ENCODE peak calls at places on chromosomes 3 and 15, in nine cellular contexts. X is IMR-90, K is SK-N-MC, T is HS-27A, Z is astrocyte of the cerebellum, F is iris pigment epithelial cell, B is HEK293T, L is T47D, P is cortex of kidney. V is an unnamed sample.

GRCh38 chr3:123353227-123353851 is 95.6 kb downstream of the ADCY5 start:
- DNase-seq in X (no peak), K (no peak), T (no peak), Z (no peak), F (no peak), B (no peak), L (no peak), P (no peak), V (no peak)

GRCh38 chr3:192930585-192930984 is 12.9 kb upstream of the MB21D2 start:
- DNase-seq in X (no peak), K (no peak), T (no peak), Z (no peak), F (no peak), B (no peak), L (no peak), P (no peak), V (no peak)

GRCh38 chr3:181723568-181724431 is 12.1 kb downstream of the SOX2 start:
- DNase-seq in X (no peak), K (no peak), T (no peak), Z (no peak), F (no peak), B (no peak), L (no peak), P (no peak), V (no peak)

GRCh38 chr3:156620901-156621300 is 53.5 kb upstream of the TIPARP start:
- DNase-seq in X (no peak), K (no peak), T (no peak), Z (no peak), F (no peak), B (no peak), L (no peak), P (no peak), V (no peak)

GRCh38 chr15:93029613-93030429 is 59.2 kb downstream of the RGMA start:
- DNase-seq in X (peak), K (no peak), T (no peak), Z (no peak), F (peak), B (no peak), L (peak), P (no peak), V (no peak)

GRCh38 chr3:129585949-129586657 is 20.4 kb downstream of the PLXND1 start:
- DNase-seq in X (no peak), K (no peak), T (no peak), Z (no peak), F (no peak), B (no peak), L (no peak), P (no peak), V (no peak)

GRCh38 chr3:196207833-196208607 is 3.2 kb downstream of the ZDHHC19 start:
- DNase-seq in X (no peak), K (no peak), T (no peak), Z (no peak), F (peak), B (no peak), L (peak), P (no peak), V (peak)

GRCh38 chr15:65420975-65421359 is 1.8 kb downstream of the IGDCC4 start:
- DNase-seq in X (no peak), K (no peak), T (no peak), Z (no peak), F (no peak), B (no peak), L (no peak), P (no peak), V (no peak)

GRCh38 chr15:92989469-92989868 is 89.3 kb downstream of the CHD2 start:
- DNase-seq in X (no peak), K (no peak), T (no peak), Z (no peak), F (no peak), B (no peak), L (no peak), P (no peak), V (no peak)

GRCh38 chr15:40688932-40689799 is 5.8 kb upstream of the RAD51 start:
- DNase-seq in X (no peak), K (no peak), T (no peak), Z (no peak), F (no peak), B (no peak), L (no peak), P (no peak), V (no peak)